ENCODE peak calls at places on chromosomes 11 and 22, in five cellular contexts. B, C, K, J and L are unnamed samples.

GRCh38 chr11:43830928-43831440 is 49.6 kb upstream of the ALKBH3 start:
- DNase-seq in B (no peak), C (peak), K (peak), J (peak), L (no peak)

GRCh38 chr11:34904421-34904950 is 11.7 kb downstream of the APIP start:
- DNase-seq in K (no peak), B (no peak), J (no peak), C (no peak), L (no peak)

GRCh38 chr11:66316849-66317251 is at the start of gene CD248:
- DNase-seq in K (no peak), J (no peak), B (no peak), C (peak), L (no peak)

GRCh38 chr22:35838849-35839646 is 121.4 kb downstream of the APOL5 start:
- DNase-seq in B (no peak), J (no peak), K (no peak), C (peak), L (no peak)

GRCh38 chr11:34960277-34960676 is 43.9 kb downstream of the PDHX start:
- DNase-seq in C (no peak), B (no peak), J (no peak), K (no peak), L (no peak)

GRCh38 chr11:64804346-64805210 is 1.6 kb upstream of the MAP4K2 start:
- DNase-seq in K (no peak), B (no peak), J (no peak), C (no peak), L (no peak)

GRCh38 chr11:16572946-16573345 is 165.5 kb upstream of the C11orf58 start:
- DNase-seq in C (no peak), K (no peak), J (no peak), B (no peak), L (no peak)

GRCh38 chr11:46338636-46338987 is 8.7 kb upstream of the DGKZ start:
- DNase-seq in J (no peak), C (peak), B (no peak), K (no peak), L (no peak)

GRCh38 chr11:64246874-64247728 is at the start of gene PPP1R14B:
- DNase-seq in B (peak), C (peak), K (no peak), J (peak), L (peak)

GRCh38 chr11:63666874-63667273 is 4.3 kb downstream of the ATL3 start:
- DNase-seq in B (no peak), J (no peak), K (no peak), C (peak), L (no peak)

GRCh38 chr11:73528420-73528819 is 69.5 kb downstream of the FAM168A start:
- DNase-seq in J (no peak), C (no peak), B (no peak), K (no peak), L (no peak)

GRCh38 chr11:88051386-88051785 is 123.9 kb downstream of the RAB38 start:
- DNase-seq in K (peak), C (no peak), J (no peak), B (no peak), L (no peak)

GRCh38 chr11:109939176-109939810 is 153.9 kb upstream of the ZC3H12C start:
- DNase-seq in K (peak), B (peak), J (no peak), C (peak), L (peak)

GRCh38 chr22:31339148-31339832 is 6.9 kb downstream of the PATZ1 start:
- DNase-seq in K (no peak), J (no peak), C (no peak), B (no peak), L (no peak)

GRCh38 chr11:131692151-131692550 is 321.7 kb downstream of the NTM start:
- DNase-seq in K (no peak), C (no peak), J (no peak), B (no peak), L (no peak)

GRCh38 chr22:33807465-33807864 is 112.8 kb downstream of the LARGE1 start:
- DNase-seq in K (no peak), J (no peak), B (no peak), C (peak), L (no peak)

GRCh38 chr11:118883368-118884071 is at the start of gene CXCR5:
- DNase-seq in J (no peak), K (no peak), B (no peak), C (peak), L (peak)
- TF ChIP-seq CTCF in J (no peak), K (no peak), B (no peak), C (peak), L (no peak)

GRCh38 chr11:15075162-15075526 is 1.8 kb downstream of the CALCB start:
- DNase-seq in J (no peak), K (no peak), C (no peak), B (no peak), L (no peak)
- TF ChIP-seq CTCF in J (no peak), K (no peak), C (no peak), B (no peak), L (no peak)

DNA sequence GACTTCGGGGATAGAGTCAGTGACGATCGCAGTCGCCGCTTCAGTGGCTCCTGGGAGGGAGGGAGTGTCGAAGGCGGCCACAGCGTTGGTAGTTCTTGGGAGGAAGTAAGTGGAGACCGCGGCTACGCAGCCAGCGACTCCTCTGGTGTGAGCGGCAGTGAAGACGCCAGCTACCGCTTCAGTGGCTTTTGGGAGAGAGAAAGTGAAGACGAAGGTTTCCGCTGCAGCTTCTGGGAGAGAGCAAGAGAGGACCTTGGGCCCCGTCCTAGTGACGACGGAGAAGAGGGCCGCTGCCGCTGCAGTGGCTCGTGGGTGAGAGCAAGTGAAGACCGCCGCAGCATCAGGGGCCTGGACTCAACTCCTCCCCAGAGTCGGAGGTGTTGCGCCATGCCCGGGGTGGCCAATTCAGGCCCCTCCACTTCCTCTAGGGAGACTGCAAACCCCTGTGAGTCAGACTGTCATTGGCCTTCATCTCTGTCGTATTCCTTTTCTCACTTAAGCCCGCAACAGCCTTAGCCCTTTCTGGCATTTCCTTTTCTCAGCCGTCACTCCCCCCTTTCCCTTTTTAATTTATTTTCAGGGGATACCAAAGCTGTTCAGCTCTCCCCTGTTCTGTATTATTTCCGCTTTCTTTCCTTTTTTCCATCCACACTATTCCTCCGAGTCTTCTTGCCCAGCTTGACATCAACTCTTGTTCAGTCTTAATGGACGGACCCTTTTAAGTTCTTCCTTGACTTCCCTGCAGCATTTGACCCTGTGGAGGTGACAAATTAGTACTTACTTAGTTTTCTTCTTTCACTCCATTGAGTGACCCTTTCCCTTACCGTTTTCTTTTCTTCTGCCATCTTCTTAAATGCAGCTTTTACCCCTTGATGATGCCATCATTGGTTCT is 1.0 kb downstream of the ANKRD42 start:
- DNase-seq in J (peak), C (peak), K (peak), B (peak), L (peak)
- TF ChIP-seq CTCF in J (no peak), C (no peak), K (no peak), B (no peak), L (no peak)

DNA sequence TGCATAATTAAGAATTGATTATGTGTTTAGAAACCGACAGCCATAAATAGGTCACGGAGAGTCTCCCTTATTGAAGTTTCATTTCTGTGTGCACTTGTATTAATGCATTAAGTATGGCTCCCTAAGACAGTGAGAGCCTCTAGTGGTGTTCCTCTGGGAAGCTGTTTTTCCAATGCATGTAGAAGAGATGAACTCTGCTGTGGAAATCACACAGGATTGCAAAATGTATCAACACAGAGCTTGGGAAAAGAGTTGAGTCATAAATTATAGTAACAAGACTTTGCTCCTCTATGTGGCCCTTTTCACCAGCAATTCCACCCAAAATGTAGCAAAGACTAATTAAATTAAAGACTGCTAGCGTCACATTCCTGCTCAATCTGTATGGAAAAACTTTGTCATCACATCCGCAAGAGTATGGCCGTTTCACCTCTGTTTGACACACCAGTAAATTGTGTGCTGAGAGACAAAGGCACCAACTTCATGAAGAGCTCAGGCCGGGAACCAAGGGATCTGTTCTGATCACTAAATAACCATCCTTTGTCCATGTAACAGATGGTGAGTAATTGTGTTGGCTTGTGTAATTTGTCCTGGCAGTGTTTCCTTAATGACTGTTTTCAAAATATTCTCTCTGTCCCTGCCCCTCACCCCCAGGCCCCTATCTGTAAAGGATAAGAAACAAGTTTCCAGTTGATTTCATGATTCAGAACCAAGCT is 209.2 kb upstream of the SORL1-AS1 start:
- DNase-seq in C (peak), J (no peak), B (no peak), K (peak), L (no peak)
- TF ChIP-seq CTCF in C (peak), J (no peak), B (no peak), K (peak), L (no peak)

GRCh38 chr11:127609025-127609788 is 608.6 kb upstream of the KIRREL3 start:
- DNase-seq in C (no peak), J (no peak), K (no peak), B (peak), L (no peak)
- TF ChIP-seq CTCF in C (no peak), J (no peak), K (no peak), B (peak), L (no peak)

DNA sequence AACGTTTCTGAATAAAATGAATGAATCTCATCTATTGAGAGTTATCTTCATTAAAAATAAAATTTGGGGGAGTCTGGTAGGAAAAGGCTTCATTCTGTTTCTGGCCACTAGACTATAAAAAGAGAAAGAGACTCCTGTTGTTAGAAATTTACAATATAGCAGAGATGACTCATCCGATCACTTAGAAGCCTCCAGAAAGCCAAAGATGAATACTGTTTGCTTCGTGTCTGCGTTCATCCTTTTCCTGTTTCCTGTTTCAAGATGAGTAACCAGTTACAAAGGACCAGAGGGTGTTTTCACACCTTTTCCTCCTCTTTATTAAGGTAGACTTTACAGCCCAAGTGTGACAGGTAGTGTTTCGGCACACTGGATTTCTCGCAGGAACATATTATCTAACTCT is 1120.7 kb downstream of the LRRC4C start:
- DNase-seq in B (no peak), K (peak), J (no peak), C (peak), L (no peak)
- TF ChIP-seq CTCF in B (no peak), K (no peak), J (no peak), C (no peak), L (no peak)

DNA sequence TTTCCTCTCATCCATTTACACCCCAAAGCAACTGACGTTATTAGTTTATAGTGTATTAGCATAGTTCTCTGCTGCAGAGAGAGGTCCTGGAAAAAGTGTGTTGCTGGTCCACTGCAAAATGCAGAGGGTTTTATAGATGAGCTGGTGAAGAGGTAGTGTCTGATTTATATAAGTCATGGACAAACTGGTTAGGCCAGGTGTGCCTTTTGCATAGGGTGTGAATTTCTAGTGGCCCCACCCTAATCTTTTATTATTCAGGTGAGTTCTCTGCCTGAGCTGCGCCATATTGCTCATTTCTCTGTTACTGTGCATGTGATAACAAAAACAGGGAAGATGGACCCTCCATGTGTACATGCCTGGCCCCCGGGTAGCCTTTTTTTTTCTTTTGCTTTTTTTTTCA is 43.1 kb upstream of the TRIM77 start:
- DNase-seq in K (no peak), B (no peak), C (no peak), J (no peak), L (no peak)
- TF ChIP-seq CTCF in K (no peak), B (no peak), C (no peak), J (no peak), L (no peak)

GRCh38 chr11:86418929-86419328 is 44.2 kb downstream of the CCDC81 start:
- DNase-seq in K (no peak), B (no peak), J (no peak), C (no peak), L (no peak)
- TF ChIP-seq CTCF in K (peak), B (peak), J (no peak), C (peak), L (no peak)

DNA sequence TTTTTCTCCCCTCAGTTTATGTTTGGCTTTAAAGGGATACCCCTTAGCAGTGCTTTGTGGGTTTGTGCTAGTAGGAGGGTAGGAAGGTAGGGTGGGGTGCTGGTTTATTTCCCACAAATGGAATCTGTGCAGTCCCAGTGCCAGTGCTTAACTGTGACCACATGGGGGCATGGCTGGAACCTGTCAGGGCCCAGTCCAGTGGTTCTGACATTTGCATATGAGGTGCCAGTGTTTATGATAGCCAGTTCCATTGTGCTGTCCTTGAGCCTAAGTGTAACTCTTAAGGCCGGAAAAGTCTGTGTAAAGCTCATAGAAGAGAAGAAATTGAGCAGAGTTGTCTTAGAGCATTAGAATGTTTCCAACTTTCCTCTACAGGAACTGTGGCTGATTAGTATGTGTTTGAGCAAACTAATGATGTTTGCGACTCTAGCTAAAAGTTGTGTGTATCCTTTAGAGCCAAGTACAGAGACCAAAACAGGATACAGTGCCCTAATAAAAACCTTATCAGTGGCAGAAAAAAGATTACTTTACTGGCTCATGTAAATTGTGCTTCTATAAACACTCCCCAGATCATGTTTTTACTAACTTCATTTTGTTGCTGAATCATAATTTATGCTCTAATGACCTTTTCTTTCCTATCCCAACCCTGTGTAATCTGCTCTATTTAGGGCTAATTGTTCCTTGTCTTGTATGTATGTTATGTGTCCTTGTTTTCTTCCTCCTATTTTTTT is 38.1 kb downstream of the DIXDC1 start:
- DNase-seq in J (no peak), B (no peak), K (no peak), C (no peak), L (no peak)
- TF ChIP-seq CTCF in J (peak), B (peak), K (peak), C (no peak), L (no peak)

GRCh38 chr11:111935331-111936044 is 1.7 kb upstream of the DIXDC1 start:
- DNase-seq in K (no peak), J (no peak), C (no peak), B (peak), L (no peak)
- TF ChIP-seq CTCF in K (no peak), J (no peak), C (no peak), B (no peak), L (no peak)